ENCODE peak calls at places on chromosomes 16 and 17, in ten cellular contexts. J is NCI-H446; H is HuH-7.5; Z is type B pancreatic cell; M is A549; F is NCI-H524; A is posterior cingulate gyrus; B is SK-N-DZ; V is effector CD4-positive, alpha-beta T cell; C is iris pigment epithelial cell. Y is an unnamed sample.
A peak's percentile ranks its signal among the peaks of the same experiment; 100 is the strongest.

GRCh38 chr16:80263848-80264694 is 276.7 kb upstream of the DYNLRB2 start:
- DNase-seq in M (no peak), B (no peak), C (no peak), A (no peak), F (no peak), J (no peak), H (no peak), V (no peak), Z (no peak), Y (no peak)

GRCh38 chr16:78606572-78606971 is 507.1 kb downstream of the WWOX start:
- DNase-seq in B (peak; percentile 27), C (no peak), H (no peak), A (no peak), F (peak; percentile 32), Z (no peak), V (no peak), J (no peak), M (no peak), Y (no peak)

GRCh38 chr17:50190278-50191069 is 11.0 kb downstream of the COL1A1 start:
- DNase-seq in H (no peak), M (no peak), F (no peak), B (no peak), C (no peak), J (no peak), Z (no peak), A (no peak), V (no peak), Y (no peak)

GRCh38 chr17:67718325-67718941 is 697 bp downstream of the NOL11 start:
- DNase-seq in J (no peak), H (peak; percentile 23), M (peak; percentile 55), A (no peak), Z (no peak), F (peak; percentile 35), V (peak; percentile 25), C (peak; percentile 41), B (peak; percentile 42), Y (peak; percentile 55)

GRCh38 chr17:48262982-48263586 is 155.5 kb downstream of the SNX11 start:
- DNase-seq in Z (no peak), H (no peak), M (peak; percentile 42), V (no peak), F (peak; percentile 47), C (peak; percentile 35), B (no peak), A (no peak), J (no peak), Y (no peak)

GRCh38 chr17:71398706-71399620 is 721.9 kb upstream of the SOX9 start:
- DNase-seq in Z (no peak), V (no peak), M (no peak), B (no peak), J (no peak), C (no peak), A (no peak), H (no peak), F (peak; percentile 67), Y (no peak)

GRCh38 chr16:88807626-88808453 is 3.9 kb downstream of the APRT start:
- DNase-seq in A (no peak), Z (no peak), M (no peak), F (no peak), J (no peak), B (no peak), H (no peak), C (no peak), V (no peak), Y (no peak)

GRCh38 chr17:69441179-69441578 is 26.7 kb downstream of the MAP2K6 start:
- DNase-seq in M (no peak), C (no peak), A (no peak), J (no peak), F (no peak), V (no peak), B (no peak), Z (no peak), H (no peak), Y (no peak)

GRCh38 chr16:2468142-2468724 is 2.9 kb upstream of the NTN3 start:
- DNase-seq in Z (no peak), V (no peak), B (peak; percentile 71), F (no peak), A (no peak), C (no peak), M (peak; percentile 23), J (peak; percentile 71), H (peak; percentile 68), Y (peak; percentile 75)